ENCODE peak calls at places on chromosomes 7 and 10, in seven cellular contexts. D is cardiac muscle cell, H is heart left ventricle, K is mucosa of descending colon, P is left ventricle myocardium inferior, C is ovary, U is neural progenitor cell. I is an unnamed sample. For H3K4me1, the result is how much of the 10 kb centered on the place peaks cover.

GRCh38 chr7:106521115-106521514 is 139.8 kb downstream of the CCDC71L start:
- DNase-seq in H (no peak), D (no peak), P (no peak), K (no peak), U (no peak), C (no peak), I (no peak)

GRCh38 chr10:178723-179122 is 43.5 kb downstream of the ZMYND11 start:
- DNase-seq in H (no peak), D (no peak), P (no peak), C (no peak), K (no peak), U (no peak), I (no peak)

GRCh38 chr7:156448918-156449317 is 191.7 kb upstream of the RNF32 start:
- DNase-seq in D (no peak), K (no peak), U (no peak), P (no peak), C (no peak), H (no peak), I (no peak)

GRCh38 chr10:28892818-28893547 is 215.7 kb downstream of the BAMBI start:
- DNase-seq in P (no peak), U (no peak), C (no peak), K (no peak), H (no peak), D (no peak), I (no peak)

GRCh38 chr7:122412441-122412840 is 107.9 kb upstream of the FEZF1 start:
- DNase-seq in U (no peak), K (no peak), H (no peak), C (no peak), P (no peak), D (no peak), I (no peak)

GRCh38 chr10:49368256-49368655 is 27.6 kb downstream of the DRGX start:
- DNase-seq in C (no peak), P (no peak), D (no peak), U (no peak), H (no peak), K (no peak), I (no peak)

GRCh38 chr7:121344093-121344492 is 15.3 kb downstream of the WNT16 start:
- DNase-seq in D (no peak), P (no peak), H (no peak), K (no peak), C (no peak), U (no peak), I (no peak)

GRCh38 chr10:119981826-119982225 is 89.3 kb downstream of the SEC23IP start:
- DNase-seq in P (no peak), D (no peak), C (no peak), K (no peak), U (no peak), H (no peak), I (no peak)

GRCh38 chr7:133704436-133704835 is 422.7 kb upstream of the LRGUK start:
- DNase-seq in D (no peak), C (no peak), K (no peak), H (no peak), U (no peak), P (no peak), I (no peak)

GRCh38 chr10:110158051-110159005 is 49.1 kb upstream of the MXI1 start:
- DNase-seq in H (no peak), C (no peak), P (no peak), K (no peak), U (no peak), D (no peak), I (peak)

GRCh38 chr10:58299580-58299979 is 30.6 kb downstream of the CISD1 start:
- DNase-seq in C (no peak), H (peak), U (peak), P (no peak), D (peak), K (no peak), I (peak)

GRCh38 chr10:25820496-25821415 is 113.3 kb upstream of the MYO3A start:
- DNase-seq in K (no peak), D (no peak), C (no peak), P (no peak), H (no peak), U (no peak), I (no peak)

GRCh38 chr7:71706576-71706975 is 574.6 kb downstream of the GALNT17 start:
- DNase-seq in U (no peak), D (no peak), C (no peak), P (no peak), K (no peak), H (no peak), I (no peak)

GRCh38 chr7:27213904-27214586 is 14.2 kb upstream of the HOXA13 start:
- DNase-seq in P (no peak), K (no peak), U (no peak), D (no peak), H (no peak), C (no peak), I (no peak)

GRCh38 chr10:61752111-61753011 is 89.6 kb downstream of the CABCOCO1 start:
- DNase-seq in D (no peak), U (no peak), H (no peak), K (no peak), C (no peak), P (no peak), I (no peak)

DNA sequence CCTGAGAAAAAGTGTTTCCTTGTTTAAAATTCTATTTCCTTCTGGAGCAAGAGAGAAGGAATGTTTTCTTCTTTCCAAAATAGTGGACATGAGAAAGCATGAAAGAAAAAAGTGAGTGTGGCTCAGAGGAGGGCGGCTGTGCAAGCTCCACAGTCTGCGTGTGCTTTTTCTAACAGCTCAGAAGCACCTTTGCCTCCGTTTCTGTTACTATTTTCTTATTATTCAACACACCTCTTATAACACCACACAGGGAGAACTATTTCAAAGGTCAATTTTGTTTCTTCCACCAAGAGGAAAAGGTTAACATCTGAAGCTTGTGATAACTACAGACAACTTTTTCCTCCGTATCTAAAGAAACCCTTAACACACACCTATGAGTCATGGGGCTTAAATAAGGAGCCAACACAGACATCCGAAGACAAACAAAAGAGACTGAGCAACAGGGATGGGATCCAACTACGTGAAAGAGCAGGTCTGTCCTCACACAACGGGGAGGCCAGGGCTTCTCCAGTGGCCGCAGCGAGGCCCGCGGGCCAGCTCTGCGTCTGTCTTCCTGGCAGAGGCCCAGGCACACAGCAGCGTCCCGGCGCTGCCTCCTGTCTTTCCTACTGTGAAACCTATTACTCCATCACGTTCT is 36.2 kb upstream of the NCAPG2 start:
- DNase-seq in K (no peak), U (no peak), H (no peak), P (no peak), C (peak), D (no peak), I (no peak)
- TF ChIP-seq CTCF in K (no peak), U (no peak), H (no peak), P (no peak), C (no peak), D (peak), I (no peak)

GRCh38 chr10:129466703-129467345 is at the start of gene MGMT:
- DNase-seq in H (peak), U (peak), K (peak), C (peak), D (peak), P (peak), I (peak)
- H3K4me1 ChIP-seq in H (under half), U (under half), K (under half), C (under half), D (under half), P (under half), I (under half)

GRCh38 chr7:149141893-149142292 is 5.4 kb upstream of the ZNF398 start:
- DNase-seq in U (no peak), K (no peak), D (no peak), C (no peak), P (no peak), H (no peak), I (no peak)

GRCh38 chr7:149150981-149151380 is 3.7 kb downstream of the ZNF398 start:
- DNase-seq in K (no peak), U (no peak), C (no peak), D (no peak), P (no peak), H (no peak), I (no peak)

GRCh38 chr7:149144996-149145850 is 2.0 kb upstream of the ZNF398 start:
- DNase-seq in K (no peak), D (no peak), P (no peak), U (peak), C (no peak), H (no peak), I (no peak)

GRCh38 chr7:149147730-149148653 is 739 bp downstream of the ZNF398 start:
- DNase-seq in D (peak), K (peak), U (peak), C (peak), P (peak), H (peak), I (peak)

DNA sequence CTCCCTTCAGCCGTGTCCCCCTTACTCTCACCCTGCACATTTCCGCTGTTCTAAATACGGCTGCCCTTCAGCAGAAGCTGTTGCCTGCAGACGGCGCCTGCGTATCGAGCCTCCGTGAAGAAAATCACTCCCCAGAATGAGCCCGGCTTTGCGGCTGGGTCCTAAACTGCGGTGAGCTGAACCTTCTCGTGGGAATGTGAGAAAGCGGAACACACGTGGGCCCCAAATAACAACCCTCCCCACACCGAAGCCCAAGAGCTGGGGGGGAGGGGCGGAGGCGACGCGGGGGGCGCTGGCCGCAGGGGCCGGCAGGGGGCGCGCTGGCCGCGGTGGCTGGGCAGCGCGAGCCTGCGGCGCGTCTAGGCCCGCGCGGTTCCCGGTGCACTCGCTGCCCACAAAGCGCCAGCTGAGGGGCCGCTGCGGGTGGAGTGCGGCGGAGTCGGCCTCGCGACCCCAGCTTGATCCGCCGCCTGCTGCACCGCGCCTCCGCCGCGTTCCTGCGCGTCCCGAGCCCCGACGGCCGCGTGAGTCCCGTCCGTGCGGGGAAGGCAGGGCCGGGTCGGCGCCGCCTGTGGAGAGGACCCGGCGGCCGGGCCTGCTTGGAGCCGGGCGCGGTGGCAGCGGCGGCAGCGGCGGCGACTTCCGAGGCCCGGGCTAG is at the start of gene ZNF398:
- DNase-seq in D (peak), C (peak), U (peak), K (peak), H (peak), P (peak), I (peak)
- TF ChIP-seq CTCF in D (peak), C (peak), U (peak), K (peak), H (peak), P (peak), I (peak)

DNA sequence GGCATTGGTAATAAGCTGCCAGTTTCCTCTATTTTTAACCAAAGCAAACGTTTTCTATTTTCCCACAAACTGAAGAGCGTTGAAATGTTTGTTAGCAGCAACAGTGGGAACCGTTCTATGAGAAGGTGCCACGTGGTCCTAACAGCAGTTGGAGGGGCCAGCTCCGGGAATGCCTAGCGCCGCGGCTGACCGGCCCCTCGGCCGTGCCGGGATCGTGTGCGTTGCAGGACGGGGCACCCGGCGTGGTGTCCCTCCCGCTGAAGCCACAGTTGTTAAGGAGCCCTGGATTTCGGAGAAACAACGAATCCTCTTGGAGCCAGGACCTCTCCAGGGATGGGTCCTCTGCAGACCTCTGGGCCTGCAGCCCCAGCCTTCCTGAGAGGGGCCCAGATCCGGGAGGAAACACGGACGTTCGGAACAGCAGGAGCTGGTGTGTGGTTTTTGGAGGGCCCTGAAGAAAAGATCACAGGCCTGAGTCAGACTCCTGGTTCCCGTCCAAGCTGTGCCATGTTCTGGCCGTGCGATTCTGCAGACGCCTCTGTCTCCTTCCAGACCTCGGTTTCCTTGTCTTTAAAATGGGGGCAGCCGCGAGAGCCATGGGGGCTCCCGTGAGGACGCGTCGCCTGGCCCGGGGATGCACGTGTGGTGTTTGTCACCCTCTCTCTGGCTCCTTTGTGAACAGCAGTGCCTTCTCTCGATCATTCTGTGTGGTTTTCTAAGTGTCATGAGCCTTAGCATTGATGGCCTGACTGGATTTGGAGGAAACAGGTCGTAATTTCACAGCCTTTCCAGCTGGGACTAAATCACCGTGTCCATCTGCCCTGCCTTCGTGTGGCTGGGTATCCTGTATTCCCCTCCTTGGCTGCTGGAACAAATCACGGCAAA is 40.4 kb downstream of the FAM20C start:
- DNase-seq in P (no peak), D (no peak), H (no peak), U (no peak), C (no peak), K (no peak), I (no peak)
- H3K4me1 ChIP-seq in P (half or more), D (under half), H (under half), U (under half), C (under half), K (under half), I (half or more)

GRCh38 chr7:84490661-84491060 is 296.1 kb upstream of the SEMA3A start:
- DNase-seq in C (no peak), H (no peak), U (no peak), K (no peak), D (no peak), P (no peak), I (no peak)
- TF ChIP-seq CTCF in C (no peak), H (no peak), U (no peak), K (no peak), D (no peak), P (no peak), I (no peak)

GRCh38 chr10:74048433-74048832 is 50.5 kb downstream of the VCL start:
- DNase-seq in C (no peak), H (no peak), U (no peak), D (no peak), K (no peak), P (no peak), I (no peak)
- H3K4me1 ChIP-seq in C (under half), H (under half), U (under half), D (under half), K (under half), P (half or more), I (under half)

I was measured in testis.